ENCODE peak calls at places on chromosomes 16 and 17, in nine cellular contexts. One of them, this sample, is unnamed. For H3K4me1, the result is how much of the 10 kb centered on the place peaks cover.

GRCh38 chr16:50619702-50620491 is 61.2 kb downstream of the SNX20 start:
- DNase-seq in pancreas: no peak
- DNase-seq in A549: no peak
- DNase-seq in aorta: peak
- DNase-seq in Panc1: no peak
- DNase-seq in uterus: no peak
- DNase-seq in lower lobe of right lung: no peak
- DNase-seq in sigmoid colon: no peak
- DNase-seq in GM23338: no peak
- DNase-seq in this sample: no peak

GRCh38 chr16:15523092-15523541 is 88.7 kb downstream of the BMERB1 start:
- DNase-seq in aorta: no peak
- DNase-seq in A549: no peak
- DNase-seq in pancreas: no peak
- DNase-seq in Panc1: no peak
- DNase-seq in lower lobe of right lung: peak
- DNase-seq in uterus: no peak
- DNase-seq in sigmoid colon: no peak
- DNase-seq in GM23338: no peak
- DNase-seq in this sample: no peak

GRCh38 chr16:2194852-2195315 is 1.5 kb downstream of the CASKIN1 start:
- DNase-seq in Panc1: peak
- DNase-seq in uterus: no peak
- DNase-seq in pancreas: no peak
- DNase-seq in aorta: no peak
- DNase-seq in sigmoid colon: no peak
- DNase-seq in A549: peak
- DNase-seq in lower lobe of right lung: no peak
- DNase-seq in GM23338: peak
- DNase-seq in this sample: no peak

GRCh38 chr17:51260960-51261958 is 913 bp downstream of the UTP18 start:
- DNase-seq in aorta: peak
- DNase-seq in sigmoid colon: peak
- DNase-seq in pancreas: no peak
- DNase-seq in lower lobe of right lung: peak
- DNase-seq in Panc1: no peak
- DNase-seq in A549: peak
- DNase-seq in GM23338: peak
- DNase-seq in uterus: peak
- DNase-seq in this sample: peak

GRCh38 chr16:86575754-86576557 is 2.4 kb upstream of the FOXL1 start:
- DNase-seq in uterus: peak
- DNase-seq in aorta: peak
- DNase-seq in pancreas: peak
- DNase-seq in GM23338: peak
- DNase-seq in sigmoid colon: no peak
- DNase-seq in lower lobe of right lung: no peak
- DNase-seq in A549: peak
- DNase-seq in Panc1: no peak
- DNase-seq in this sample: peak

GRCh38 chr17:78709119-78709681 is 72.9 kb downstream of the CYTH1 start:
- DNase-seq in uterus: no peak
- DNase-seq in lower lobe of right lung: no peak
- DNase-seq in GM23338: no peak
- DNase-seq in pancreas: no peak
- DNase-seq in sigmoid colon: no peak
- DNase-seq in Panc1: no peak
- DNase-seq in aorta: no peak
- DNase-seq in A549: no peak
- DNase-seq in this sample: no peak

GRCh38 chr17:74520790-74521480 is 10.3 kb downstream of the CD300LB start:
- DNase-seq in sigmoid colon: no peak
- DNase-seq in GM23338: no peak
- DNase-seq in pancreas: no peak
- DNase-seq in aorta: no peak
- DNase-seq in Panc1: no peak
- DNase-seq in uterus: no peak
- DNase-seq in A549: no peak
- DNase-seq in lower lobe of right lung: no peak
- DNase-seq in this sample: no peak

GRCh38 chr17:29526322-29526721 is 40.5 kb downstream of the ABHD15 start:
- DNase-seq in pancreas: no peak
- DNase-seq in GM23338: no peak
- DNase-seq in uterus: no peak
- DNase-seq in sigmoid colon: no peak
- DNase-seq in lower lobe of right lung: no peak
- DNase-seq in Panc1: no peak
- DNase-seq in aorta: no peak
- DNase-seq in A549: no peak
- DNase-seq in this sample: no peak

GRCh38 chr17:44069974-44070454 is 521 bp upstream of the G6PC3 start:
- DNase-seq in pancreas: no peak
- DNase-seq in GM23338: peak
- DNase-seq in lower lobe of right lung: no peak
- DNase-seq in Panc1: no peak
- DNase-seq in sigmoid colon: no peak
- DNase-seq in uterus: no peak
- DNase-seq in A549: peak
- DNase-seq in aorta: no peak
- DNase-seq in this sample: no peak

GRCh38 chr16:89697161-89697615 is 4.3 kb downstream of the SPATA2L start:
- DNase-seq in lower lobe of right lung: peak
- DNase-seq in GM23338: no peak
- DNase-seq in Panc1: no peak
- DNase-seq in pancreas: peak
- DNase-seq in sigmoid colon: no peak
- DNase-seq in A549: no peak
- DNase-seq in uterus: no peak
- DNase-seq in aorta: no peak
- DNase-seq in this sample: peak

GRCh38 chr16:73329363-73330306 is 281.7 kb upstream of the ZFHX3 start:
- DNase-seq in GM23338: peak
- DNase-seq in lower lobe of right lung: no peak
- DNase-seq in A549: no peak
- DNase-seq in uterus: no peak
- DNase-seq in aorta: no peak
- DNase-seq in Panc1: no peak
- DNase-seq in sigmoid colon: no peak
- DNase-seq in pancreas: no peak
- DNase-seq in this sample: no peak

GRCh38 chr16:85523602-85524364 is 89.3 kb upstream of the GSE1 start:
- DNase-seq in A549: no peak
- DNase-seq in aorta: no peak
- DNase-seq in uterus: no peak
- DNase-seq in Panc1: no peak
- DNase-seq in lower lobe of right lung: peak
- DNase-seq in pancreas: peak
- DNase-seq in GM23338: peak
- DNase-seq in sigmoid colon: peak
- DNase-seq in this sample: no peak

GRCh38 chr16:12523002-12523401 is 280.7 kb downstream of the CPPED1 start:
- DNase-seq in Panc1: no peak
- DNase-seq in sigmoid colon: no peak
- DNase-seq in uterus: no peak
- DNase-seq in aorta: no peak
- DNase-seq in A549: no peak
- DNase-seq in GM23338: no peak
- DNase-seq in lower lobe of right lung: no peak
- DNase-seq in pancreas: no peak
- DNase-seq in this sample: no peak

GRCh38 chr17:44830359-44831269 is 527 bp upstream of the GJC1 start:
- DNase-seq in lower lobe of right lung: no peak
- DNase-seq in GM23338: peak
- DNase-seq in A549: peak
- DNase-seq in Panc1: no peak
- DNase-seq in uterus: peak
- DNase-seq in aorta: peak
- DNase-seq in sigmoid colon: peak
- DNase-seq in pancreas: no peak
- DNase-seq in this sample: no peak

DNA sequence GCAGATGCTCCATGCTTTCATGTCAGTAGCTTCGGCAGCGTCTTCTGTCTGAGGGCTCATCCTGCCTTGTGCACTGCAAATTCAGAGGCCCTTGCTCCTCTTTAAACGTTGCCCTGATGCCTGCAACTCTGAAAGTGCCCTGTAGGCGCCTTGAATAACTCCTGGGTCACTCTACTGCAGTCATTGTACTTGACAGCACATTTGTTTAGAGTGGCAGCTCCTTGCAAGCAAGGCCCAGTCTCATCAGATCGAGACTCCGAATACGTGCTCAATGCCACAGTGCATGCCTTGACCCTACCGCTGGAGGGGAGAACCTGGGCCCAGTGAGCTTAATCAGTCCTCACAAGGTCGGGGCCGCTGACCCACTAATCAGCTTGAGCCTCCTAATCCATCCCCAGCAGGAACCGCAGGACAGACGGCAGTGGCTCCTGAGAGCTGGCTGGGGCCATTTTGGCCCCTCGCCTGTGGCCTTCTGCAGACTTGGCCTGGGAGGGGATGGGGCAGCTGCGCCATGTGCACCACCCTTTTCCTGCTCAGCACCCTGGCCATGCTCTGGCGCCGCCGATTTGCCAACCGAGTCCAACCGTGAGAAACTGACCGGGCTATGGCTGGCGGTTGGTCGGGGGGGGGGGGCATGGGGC is at the start of gene PRCD:
- DNase-seq in GM23338: peak
- DNase-seq in A549: peak
- DNase-seq in Panc1: no peak
- DNase-seq in sigmoid colon: no peak
- DNase-seq in aorta: peak
- DNase-seq in pancreas: no peak
- DNase-seq in uterus: no peak
- DNase-seq in lower lobe of right lung: peak
- DNase-seq in this sample: no peak
- H3K4me1 ChIP-seq in GM23338: under half
- H3K4me1 ChIP-seq in A549: under half
- H3K4me1 ChIP-seq in Panc1: under half
- H3K4me1 ChIP-seq in sigmoid colon: under half
- H3K4me1 ChIP-seq in aorta: under half
- H3K4me1 ChIP-seq in pancreas: under half
- H3K4me1 ChIP-seq in uterus: under half
- H3K4me1 ChIP-seq in lower lobe of right lung: half or more
- H3K4me1 ChIP-seq in this sample: under half

DNA sequence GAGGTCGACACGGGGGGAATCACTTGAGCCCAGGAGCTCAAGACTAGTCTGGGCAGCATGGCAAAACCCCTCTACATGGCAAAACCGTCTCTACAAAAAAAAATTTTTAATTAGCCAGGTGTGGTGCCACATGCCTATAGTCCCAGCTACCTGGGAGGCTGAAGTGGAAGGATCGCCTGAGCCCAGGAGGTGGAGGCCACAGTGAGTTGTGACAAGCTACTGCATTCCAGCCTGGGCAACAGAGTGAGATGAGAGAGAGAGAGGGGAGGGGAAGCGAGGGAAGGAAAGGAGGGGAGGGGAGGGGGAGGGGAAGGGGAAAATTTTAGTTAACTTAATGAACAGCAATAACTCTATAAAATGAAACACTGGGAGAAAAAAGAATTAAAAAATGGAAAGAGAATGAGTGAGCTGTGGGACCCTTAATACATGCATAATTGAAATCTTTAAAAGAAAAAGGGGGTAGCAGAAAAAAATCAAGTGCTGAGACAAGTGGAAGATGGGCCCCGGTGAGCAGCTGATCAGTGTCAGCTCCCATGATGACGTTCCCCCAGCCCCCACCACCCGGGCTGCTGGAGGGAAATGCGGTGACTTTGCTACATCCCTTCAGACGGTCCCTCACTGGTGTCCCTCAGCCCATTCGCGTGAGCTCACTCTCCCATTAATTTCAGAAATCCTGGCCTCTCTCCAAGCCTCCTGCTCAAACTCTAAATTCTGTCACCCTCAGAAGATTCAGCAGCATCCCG is 2.7 kb downstream of the ASGR2 start:
- DNase-seq in sigmoid colon: no peak
- DNase-seq in pancreas: no peak
- DNase-seq in Panc1: no peak
- DNase-seq in aorta: peak
- DNase-seq in A549: no peak
- DNase-seq in uterus: no peak
- DNase-seq in GM23338: peak
- DNase-seq in lower lobe of right lung: no peak
- DNase-seq in this sample: no peak
- H3K27ac ChIP-seq in sigmoid colon: no peak
- H3K27ac ChIP-seq in pancreas: no peak
- H3K27ac ChIP-seq in Panc1: no peak
- H3K27ac ChIP-seq in aorta: no peak
- H3K27ac ChIP-seq in A549: no peak
- H3K27ac ChIP-seq in uterus: no peak
- H3K27ac ChIP-seq in GM23338: no peak
- H3K27ac ChIP-seq in lower lobe of right lung: no peak
- H3K27ac ChIP-seq in this sample: no peak

GRCh38 chr16:78504391-78504945 is 405.0 kb downstream of the WWOX start:
- DNase-seq in GM23338: no peak
- DNase-seq in sigmoid colon: peak
- DNase-seq in lower lobe of right lung: no peak
- DNase-seq in A549: no peak
- DNase-seq in pancreas: no peak
- DNase-seq in Panc1: no peak
- DNase-seq in uterus: peak
- DNase-seq in aorta: no peak
- DNase-seq in this sample: no peak
- H3K4me3 ChIP-seq in GM23338: no peak
- H3K4me3 ChIP-seq in sigmoid colon: no peak
- H3K4me3 ChIP-seq in lower lobe of right lung: no peak
- H3K4me3 ChIP-seq in A549: no peak
- H3K4me3 ChIP-seq in pancreas: no peak
- H3K4me3 ChIP-seq in Panc1: no peak
- H3K4me3 ChIP-seq in uterus: no peak
- H3K4me3 ChIP-seq in aorta: no peak
- H3K4me3 ChIP-seq in this sample: no peak

DNA sequence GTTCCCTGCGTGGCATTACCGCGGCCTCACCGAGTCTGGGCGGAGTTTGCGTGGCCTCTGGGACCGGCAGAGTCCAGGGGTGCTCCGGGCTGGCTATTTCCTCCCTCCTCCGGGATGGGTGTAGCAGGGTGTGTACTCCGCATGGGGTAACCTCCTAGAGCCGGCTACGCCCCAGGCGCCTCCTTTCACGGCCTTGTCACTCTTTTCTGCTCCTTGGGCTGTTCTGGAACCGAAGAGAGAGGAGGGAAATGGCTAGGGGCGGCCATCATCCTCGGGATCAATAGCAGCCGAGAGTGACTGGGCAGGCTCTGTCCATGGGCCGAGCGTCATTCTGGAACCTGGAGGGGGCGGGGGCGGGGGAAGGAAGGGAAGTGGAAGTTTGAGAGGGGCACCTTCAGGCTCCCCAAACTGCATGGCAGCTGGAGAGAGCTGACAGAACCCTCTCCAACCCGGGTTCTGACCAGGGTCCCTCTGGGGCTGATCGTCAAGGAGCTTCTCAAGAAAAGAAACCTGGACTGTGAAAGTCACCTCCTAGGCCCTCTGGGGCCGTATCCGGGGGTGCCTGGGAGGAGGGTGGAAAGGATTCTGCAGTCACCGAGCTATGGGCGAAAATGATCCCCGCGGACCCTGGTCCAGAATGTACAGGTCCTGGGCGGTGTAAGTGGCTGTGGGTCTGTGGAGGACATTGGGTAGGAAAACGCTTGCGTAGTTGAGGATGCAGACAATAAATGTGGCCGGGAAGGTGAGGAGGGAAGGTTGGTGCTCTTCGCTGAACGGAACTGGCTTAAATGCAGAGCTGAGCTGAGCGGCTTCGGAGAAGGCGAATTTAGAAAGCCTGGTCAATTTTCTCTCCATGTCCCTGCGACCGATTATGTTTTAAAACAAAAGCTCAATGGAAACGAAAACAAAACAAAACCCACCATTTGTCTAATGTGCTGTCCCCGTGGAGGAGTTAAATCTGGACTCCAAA is 3.8 kb upstream of the LHX1 start:
- DNase-seq in lower lobe of right lung: no peak
- DNase-seq in Panc1: no peak
- DNase-seq in aorta: no peak
- DNase-seq in GM23338: peak
- DNase-seq in sigmoid colon: no peak
- DNase-seq in pancreas: no peak
- DNase-seq in A549: no peak
- DNase-seq in uterus: no peak
- DNase-seq in this sample: no peak
- H3K4me1 ChIP-seq in lower lobe of right lung: half or more
- H3K4me1 ChIP-seq in Panc1: under half
- H3K4me1 ChIP-seq in aorta: under half
- H3K4me1 ChIP-seq in GM23338: half or more
- H3K4me1 ChIP-seq in sigmoid colon: half or more
- H3K4me1 ChIP-seq in pancreas: under half
- H3K4me1 ChIP-seq in A549: under half
- H3K4me1 ChIP-seq in uterus: under half
- H3K4me1 ChIP-seq in this sample: under half

This sample was measured in RWPE2.